ENCODE peak calls at places on chromosomes 1 and 21, in nine cellular contexts. One of them, this sample, is unnamed.

GRCh38 chr1:58047265-58047858 is 499.2 kb downstream of the OMA1 start:
- DNase-seq in naive thymus-derived CD8-positive, alpha-beta T cell: peak; percentile 11
- DNase-seq in NCI-H1092: no peak
- DNase-seq in DND-41: peak; percentile 45
- DNase-seq in activated naive CD4-positive, alpha-beta T cell: no peak
- DNase-seq in HCT116: no peak
- DNase-seq in mesenteric fat pad: no peak
- DNase-seq in activated CD8-positive, alpha-beta T cell treated with anti-CD3 and anti-CD28 coated beads, Interleukin-2, amount 10 ng/mL, durations not matched to agents 7 days and 5 days: peak; percentile 33
- DNase-seq in transverse colon: peak; percentile 21
- DNase-seq in this sample: peak; percentile 23

GRCh38 chr1:181984006-181984405 is 77.5 kb downstream of the ZNF648 start:
- DNase-seq in naive thymus-derived CD8-positive, alpha-beta T cell: no peak
- DNase-seq in NCI-H1092: no peak
- DNase-seq in DND-41: no peak
- DNase-seq in activated naive CD4-positive, alpha-beta T cell: no peak
- DNase-seq in HCT116: no peak
- DNase-seq in mesenteric fat pad: no peak
- DNase-seq in activated CD8-positive, alpha-beta T cell treated with anti-CD3 and anti-CD28 coated beads, Interleukin-2, amount 10 ng/mL, durations not matched to agents 7 days and 5 days: no peak
- DNase-seq in transverse colon: no peak
- DNase-seq in this sample: no peak

GRCh38 chr1:151831605-151832004 is at the start of gene RORC:
- DNase-seq in naive thymus-derived CD8-positive, alpha-beta T cell: no peak
- DNase-seq in NCI-H1092: no peak
- DNase-seq in DND-41: no peak
- DNase-seq in activated naive CD4-positive, alpha-beta T cell: no peak
- DNase-seq in HCT116: no peak
- DNase-seq in mesenteric fat pad: no peak
- DNase-seq in activated CD8-positive, alpha-beta T cell treated with anti-CD3 and anti-CD28 coated beads, Interleukin-2, amount 10 ng/mL, durations not matched to agents 7 days and 5 days: no peak
- DNase-seq in transverse colon: peak; percentile 79
- DNase-seq in this sample: no peak

GRCh38 chr1:163440090-163440489 is 118.3 kb downstream of the NUF2 start:
- DNase-seq in naive thymus-derived CD8-positive, alpha-beta T cell: no peak
- DNase-seq in NCI-H1092: peak; percentile 28
- DNase-seq in DND-41: no peak
- DNase-seq in activated naive CD4-positive, alpha-beta T cell: no peak
- DNase-seq in HCT116: no peak
- DNase-seq in mesenteric fat pad: no peak
- DNase-seq in activated CD8-positive, alpha-beta T cell treated with anti-CD3 and anti-CD28 coated beads, Interleukin-2, amount 10 ng/mL, durations not matched to agents 7 days and 5 days: no peak
- DNase-seq in transverse colon: peak; percentile 13
- DNase-seq in this sample: no peak

GRCh38 chr21:22585558-22585957 is 1587.3 kb downstream of the NCAM2 start:
- DNase-seq in naive thymus-derived CD8-positive, alpha-beta T cell: no peak
- DNase-seq in NCI-H1092: no peak
- DNase-seq in DND-41: no peak
- DNase-seq in activated naive CD4-positive, alpha-beta T cell: no peak
- DNase-seq in HCT116: no peak
- DNase-seq in mesenteric fat pad: no peak
- DNase-seq in activated CD8-positive, alpha-beta T cell treated with anti-CD3 and anti-CD28 coated beads, Interleukin-2, amount 10 ng/mL, durations not matched to agents 7 days and 5 days: no peak
- DNase-seq in transverse colon: no peak
- DNase-seq in this sample: no peak

GRCh38 chr1:116895073-116895472 is 14.6 kb upstream of the PTGFRN start:
- DNase-seq in naive thymus-derived CD8-positive, alpha-beta T cell: no peak
- DNase-seq in NCI-H1092: no peak
- DNase-seq in DND-41: no peak
- DNase-seq in activated naive CD4-positive, alpha-beta T cell: no peak
- DNase-seq in HCT116: no peak
- DNase-seq in mesenteric fat pad: no peak
- DNase-seq in activated CD8-positive, alpha-beta T cell treated with anti-CD3 and anti-CD28 coated beads, Interleukin-2, amount 10 ng/mL, durations not matched to agents 7 days and 5 days: no peak
- DNase-seq in transverse colon: no peak
- DNase-seq in this sample: no peak

GRCh38 chr1:41963636-41964035 is 44.9 kb upstream of the HIVEP3 start:
- DNase-seq in naive thymus-derived CD8-positive, alpha-beta T cell: no peak
- DNase-seq in NCI-H1092: no peak
- DNase-seq in DND-41: no peak
- DNase-seq in activated naive CD4-positive, alpha-beta T cell: no peak
- DNase-seq in HCT116: no peak
- DNase-seq in mesenteric fat pad: no peak
- DNase-seq in activated CD8-positive, alpha-beta T cell treated with anti-CD3 and anti-CD28 coated beads, Interleukin-2, amount 10 ng/mL, durations not matched to agents 7 days and 5 days: no peak
- DNase-seq in transverse colon: no peak
- DNase-seq in this sample: no peak

GRCh38 chr1:31579374-31579773 is 3.1 kb downstream of the TINAGL1 start:
- DNase-seq in naive thymus-derived CD8-positive, alpha-beta T cell: no peak
- DNase-seq in NCI-H1092: no peak
- DNase-seq in DND-41: no peak
- DNase-seq in activated naive CD4-positive, alpha-beta T cell: no peak
- DNase-seq in HCT116: no peak
- DNase-seq in mesenteric fat pad: peak; percentile 59
- DNase-seq in activated CD8-positive, alpha-beta T cell treated with anti-CD3 and anti-CD28 coated beads, Interleukin-2, amount 10 ng/mL, durations not matched to agents 7 days and 5 days: no peak
- DNase-seq in transverse colon: no peak
- DNase-seq in this sample: no peak

GRCh38 chr1:184170719-184171118 is 119.2 kb downstream of the TSEN15 start:
- DNase-seq in naive thymus-derived CD8-positive, alpha-beta T cell: no peak
- DNase-seq in NCI-H1092: no peak
- DNase-seq in DND-41: no peak
- DNase-seq in activated naive CD4-positive, alpha-beta T cell: no peak
- DNase-seq in HCT116: no peak
- DNase-seq in mesenteric fat pad: no peak
- DNase-seq in activated CD8-positive, alpha-beta T cell treated with anti-CD3 and anti-CD28 coated beads, Interleukin-2, amount 10 ng/mL, durations not matched to agents 7 days and 5 days: no peak
- DNase-seq in transverse colon: no peak
- DNase-seq in this sample: no peak

GRCh38 chr21:16309250-16309971 is 579.6 kb downstream of the USP25 start:
- DNase-seq in naive thymus-derived CD8-positive, alpha-beta T cell: no peak
- DNase-seq in NCI-H1092: no peak
- DNase-seq in DND-41: peak; percentile 14
- DNase-seq in activated naive CD4-positive, alpha-beta T cell: no peak
- DNase-seq in HCT116: no peak
- DNase-seq in mesenteric fat pad: no peak
- DNase-seq in activated CD8-positive, alpha-beta T cell treated with anti-CD3 and anti-CD28 coated beads, Interleukin-2, amount 10 ng/mL, durations not matched to agents 7 days and 5 days: no peak
- DNase-seq in transverse colon: no peak
- DNase-seq in this sample: no peak